ENCODE peak calls at places on chromosomes 3 and 15, in four cellular contexts. O is psoas muscle, K is K562, X is endodermal cell. I is an unnamed sample. For H3K4me1, the result is how much of the 10 kb centered on the place peaks cover.

GRCh38 chr3:113216393-113216792 is 5.0 kb downstream of the BOC start:
- DNase-seq in O (no peak), X (no peak), K (no peak), I (no peak)

GRCh38 chr3:9615003-9615628 is 34.2 kb upstream of the MTMR14 start:
- DNase-seq in O (no peak), K (no peak), X (no peak), I (peak)

GRCh38 chr3:146037697-146038096 is 123.3 kb downstream of the PLOD2 start:
- DNase-seq in O (no peak), K (no peak), X (no peak), I (peak)

GRCh38 chr3:21551019-21551418 is 200.0 kb downstream of the ZNF385D start:
- DNase-seq in O (no peak), X (peak), K (peak), I (peak)

GRCh38 chr15:67554580-67554979 is 12.1 kb downstream of the MAP2K5 start:
- DNase-seq in O (no peak), K (no peak), X (no peak), I (no peak)

GRCh38 chr3:58049143-58049785 is 41.0 kb downstream of the FLNB start:
- DNase-seq in K (peak), X (peak), O (no peak), I (peak)

GRCh38 chr3:10464068-10464434 is 41.3 kb downstream of the ATP2B2 start:
- DNase-seq in X (no peak), O (peak), K (no peak), I (no peak)

GRCh38 chr15:74130089-74130848 is at the start of gene ISLR2:
- DNase-seq in O (peak), X (no peak), K (no peak), I (peak)

GRCh38 chr3:192433704-192434103 is 293.6 kb downstream of the FGF12 start:
- DNase-seq in X (no peak), K (no peak), O (no peak), I (peak)

GRCh38 chr3:17810759-17811158 is 68.3 kb upstream of the TBC1D5 start:
- DNase-seq in X (no peak), O (no peak), K (peak), I (peak)

GRCh38 chr15:83747050-83747717 is 93.3 kb downstream of the ADAMTSL3 start:
- DNase-seq in O (no peak), X (peak), K (no peak), I (no peak)

GRCh38 chr15:90934256-90934948 is 683 bp upstream of the UNC45A start:
- DNase-seq in K (peak), O (peak), X (peak), I (peak)

GRCh38 chr3:197029511-197030167 is at the start of gene MELTF:
- DNase-seq in K (peak), O (peak), X (peak), I (peak)

GRCh38 chr3:195238626-195239118 is 32.3 kb downstream of the XXYLT1 start:
- DNase-seq in K (no peak), X (peak), O (peak), I (peak)

GRCh38 chr3:108818404-108818803 is 4.2 kb upstream of the TRAT1 start:
- DNase-seq in X (peak), K (peak), O (no peak), I (no peak)

GRCh38 chr3:108820586-108820985 is 2.0 kb upstream of the TRAT1 start:
- DNase-seq in K (no peak), X (no peak), O (no peak), I (no peak)

DNA sequence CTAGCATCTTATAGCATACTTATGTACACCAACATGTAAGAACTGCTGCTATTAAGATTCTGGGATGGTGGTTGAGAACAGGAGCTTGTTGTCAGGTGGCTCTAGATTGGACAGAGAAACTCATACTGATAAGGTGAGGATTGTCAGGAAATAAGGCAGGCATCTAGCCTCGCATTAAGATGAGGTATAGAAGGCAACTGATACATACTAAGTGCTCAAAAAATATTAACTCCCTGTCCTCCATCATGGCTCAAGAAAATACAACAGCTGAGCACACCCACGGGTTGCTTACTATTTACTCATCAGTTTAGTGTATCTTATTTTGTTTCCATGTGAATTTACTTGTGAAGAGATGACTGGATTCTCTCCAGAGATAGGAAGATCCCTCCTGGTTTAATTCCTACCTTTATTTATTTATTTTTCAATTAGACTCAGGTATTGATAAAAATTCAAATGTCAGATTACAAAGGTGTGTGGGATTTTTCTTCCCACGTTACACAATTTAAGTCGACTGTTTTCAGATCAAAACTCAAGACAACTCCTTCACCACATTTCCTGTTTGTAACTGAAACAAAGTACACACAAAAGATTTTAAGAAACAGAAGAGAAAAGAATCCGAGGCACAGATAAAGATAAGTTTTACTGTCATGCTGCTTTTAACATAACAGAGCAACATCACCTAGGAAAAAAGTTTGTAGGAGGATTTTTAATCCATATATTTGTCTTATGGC is at the start of gene TRAT1:
- DNase-seq in X (no peak), O (no peak), K (no peak), I (no peak)
- H3K4me3 ChIP-seq in X (no peak), O (no peak), K (no peak), I (no peak)

DNA sequence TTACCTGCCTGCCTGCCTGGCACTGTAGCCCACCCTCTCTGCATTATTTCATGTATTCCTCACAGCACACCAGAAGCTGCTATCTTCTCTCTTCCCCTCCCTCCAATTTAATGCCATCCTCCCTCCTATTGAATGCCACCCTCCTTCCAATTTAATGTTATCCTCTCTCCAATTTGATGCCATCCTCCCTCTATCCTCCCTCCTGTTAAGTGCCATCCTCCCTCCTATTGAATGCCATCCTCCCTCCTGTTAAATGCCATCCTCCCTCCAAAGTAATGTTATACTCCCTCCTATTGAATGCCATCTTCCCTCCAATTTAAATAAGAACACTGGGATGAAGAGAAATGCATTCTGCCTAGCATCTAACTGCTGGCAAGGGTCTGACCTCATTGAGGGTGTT is 11.1 kb downstream of the ATP10A start:
- DNase-seq in K (no peak), O (no peak), X (no peak), I (no peak)
- H3K4me1 ChIP-seq in K (under half), O (under half), X (under half), I (under half)

DNA sequence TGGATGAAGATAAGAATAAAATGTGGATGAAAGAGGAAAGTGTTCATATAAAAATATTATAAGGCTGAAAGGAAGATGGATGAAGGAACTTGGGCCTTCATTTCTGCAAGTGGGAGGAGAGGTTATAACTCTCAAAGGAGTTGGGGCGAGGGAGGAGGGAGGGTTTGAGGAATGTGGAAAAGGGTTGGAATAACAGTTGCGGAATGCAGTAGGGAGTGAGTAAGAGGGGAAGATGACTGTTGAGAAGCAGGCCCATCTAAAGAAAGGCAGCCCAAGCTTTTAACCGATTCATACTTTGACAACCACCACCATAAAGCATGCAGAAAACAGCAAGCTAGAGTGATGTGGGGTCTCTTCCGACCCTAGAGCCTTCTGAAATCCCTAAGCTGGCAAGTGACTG is 8.3 kb upstream of the TM4SF4 start:
- DNase-seq in X (peak), O (no peak), K (no peak), I (peak)
- H3K4me3 ChIP-seq in X (no peak), O (no peak), K (no peak), I (no peak)

GRCh38 chr3:43769097-43769470 is 78.3 kb downstream of the ABHD5 start:
- DNase-seq in O (no peak), X (no peak), K (no peak), I (no peak)

GRCh38 chr3:43765417-43766030 is 74.8 kb downstream of the ABHD5 start:
- DNase-seq in X (no peak), O (peak), K (no peak), I (peak)

GRCh38 chr3:43764471-43764870 is 73.7 kb downstream of the ABHD5 start:
- DNase-seq in K (no peak), O (no peak), X (no peak), I (no peak)

GRCh38 chr3:43768594-43768993 is 77.9 kb downstream of the ABHD5 start:
- DNase-seq in K (no peak), O (peak), X (no peak), I (peak)

DNA sequence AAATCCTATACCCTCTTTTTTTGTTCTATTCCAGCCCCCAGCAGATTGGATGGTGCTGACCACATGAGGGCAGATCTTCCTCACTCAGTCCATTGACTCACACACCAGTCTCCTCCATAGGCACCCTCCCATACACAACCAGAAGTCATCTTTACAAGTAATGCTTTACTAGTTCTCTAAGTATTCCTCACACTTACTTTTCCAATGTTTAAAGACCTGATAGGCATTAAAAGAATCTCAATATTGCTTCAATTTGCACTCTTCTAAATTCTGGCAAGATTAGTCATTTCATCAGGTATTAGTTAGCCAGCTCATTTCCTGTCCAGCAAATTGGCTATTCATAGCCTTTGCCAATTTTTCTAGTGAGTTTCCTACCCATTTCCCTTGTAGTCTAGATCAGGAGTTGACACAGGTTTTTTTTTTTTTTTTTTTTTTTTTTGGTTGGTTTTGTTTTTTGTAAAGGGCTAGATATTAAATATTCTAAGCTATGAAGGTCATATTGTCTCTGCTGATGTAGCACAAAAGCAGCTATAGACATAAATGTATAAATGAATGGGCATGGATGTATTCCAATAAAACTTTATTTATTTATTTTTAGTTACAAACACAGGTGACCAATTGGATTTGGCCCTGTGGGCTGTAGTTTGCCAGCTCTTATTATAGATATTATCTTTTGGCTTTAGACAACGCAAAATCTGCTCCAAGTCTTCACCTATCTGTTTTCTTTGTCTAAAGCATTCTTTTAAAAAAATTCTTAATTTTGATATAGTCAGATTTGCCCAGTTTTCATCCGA is 76.1 kb downstream of the ABHD5 start:
- DNase-seq in K (no peak), O (no peak), X (no peak), I (peak)
- H3K4me1 ChIP-seq in K (under half), O (under half), X (under half), I (half or more)

DNA sequence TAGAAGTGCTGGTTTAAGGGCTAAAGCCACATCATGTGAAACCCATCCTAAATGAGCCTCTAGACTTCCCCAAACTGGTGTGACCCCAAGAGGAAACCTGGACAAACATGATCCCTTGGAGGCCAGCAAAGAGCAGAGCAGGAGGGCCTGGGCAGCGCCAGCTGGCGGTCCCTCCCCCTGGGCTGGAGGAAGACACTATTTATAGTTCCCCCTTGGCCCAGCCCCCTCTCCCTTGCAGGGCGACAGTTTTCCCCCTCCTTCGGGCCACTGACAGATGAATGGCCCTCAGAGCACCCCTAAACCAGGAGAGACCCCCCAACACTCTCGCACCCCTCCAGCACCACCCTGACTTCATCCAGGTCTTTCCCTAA is 2.9 kb downstream of the UCN2 start:
- DNase-seq in K (no peak), O (no peak), X (no peak), I (peak)
- H3K4me3 ChIP-seq in K (peak), O (peak), X (no peak), I (no peak)